ENCODE peak calls at places on chromosomes 5 and 9, in six cellular contexts. P, O, H, G, F and X are unnamed samples.
A peak's percentile ranks its signal among the peaks of the same experiment; 100 is the strongest.

GRCh38 chr5:2833513-2833912 is 82.0 kb upstream of the IRX2 start:
- DNase-seq in P (no peak), O (no peak), H (no peak), G (no peak), F (no peak), X (no peak)

GRCh38 chr9:70639853-70640814 is 225.7 kb upstream of the KLF9 start:
- DNase-seq in P (peak; percentile 86), O (no peak), H (no peak), G (peak; percentile 22), F (peak; percentile 50), X (no peak)

GRCh38 chr5:6046296-6046695 is 332.1 kb downstream of the MED10 start:
- DNase-seq in P (no peak), O (no peak), H (no peak), G (no peak), F (no peak), X (no peak)

GRCh38 chr5:102678267-102679058 is 76.6 kb upstream of the PAM start:
- DNase-seq in P (no peak), O (no peak), H (no peak), G (no peak), F (no peak), X (no peak)

GRCh38 chr5:50666261-50667078 is at the start of gene PARP8:
- DNase-seq in P (peak; percentile 81), O (peak; percentile 74), H (no peak), G (no peak), F (no peak), X (peak; percentile 83)

GRCh38 chr9:131346559-131346958 is 47.3 kb upstream of the PRRC2B start:
- DNase-seq in P (no peak), O (no peak), H (no peak), G (no peak), F (no peak), X (no peak)

GRCh38 chr5:178437296-178438075 is 152.7 kb downstream of the COL23A1 start:
- DNase-seq in P (no peak), O (no peak), H (no peak), G (no peak), F (no peak), X (no peak)

GRCh38 chr9:37100317-37100716 is 20.1 kb upstream of the ZCCHC7 start:
- DNase-seq in P (no peak), O (no peak), H (no peak), G (no peak), F (no peak), X (no peak)

GRCh38 chr5:160333726-160334125 is 21.4 kb upstream of the CCNJL start:
- DNase-seq in P (no peak), O (peak; percentile 67), H (no peak), G (no peak), F (peak; percentile 23), X (no peak)

GRCh38 chr5:180519098-180519497 is 24.9 kb downstream of the CNOT6 start:
- DNase-seq in P (no peak), O (peak; percentile 80), H (no peak), G (no peak), F (no peak), X (no peak)

GRCh38 chr9:22452415-22453010 is 5.9 kb downstream of the DMRTA1 start:
- DNase-seq in P (peak; percentile 68), O (no peak), H (no peak), G (peak; percentile 29), F (peak; percentile 38), X (no peak)

GRCh38 chr5:149583394-149583793 is 2.1 kb downstream of the ARHGEF37 start:
- DNase-seq in P (no peak), O (no peak), H (no peak), G (no peak), F (no peak), X (no peak)

GRCh38 chr9:23851024-23851629 is 25.1 kb upstream of the ELAVL2 start:
- DNase-seq in P (peak; percentile 74), O (no peak), H (no peak), G (no peak), F (peak; percentile 2), X (peak; percentile 57)

GRCh38 chr5:154276932-154277331 is 86.4 kb downstream of the GALNT10 start:
- DNase-seq in P (no peak), O (no peak), H (no peak), G (no peak), F (peak; percentile 23), X (no peak)

GRCh38 chr5:133661389-133661788 is 49.0 kb upstream of the FSTL4 start:
- DNase-seq in P (no peak), O (no peak), H (no peak), G (no peak), F (no peak), X (no peak)

GRCh38 chr5:170254056-170254455 is 21.3 kb downstream of the C5orf58 start:
- DNase-seq in P (peak; percentile 34), O (no peak), H (peak; percentile 49), G (no peak), F (no peak), X (no peak)

GRCh38 chr5:159038907-159039306 is 60.8 kb downstream of the EBF1 start:
- DNase-seq in P (no peak), O (no peak), H (no peak), G (no peak), F (no peak), X (no peak)

GRCh38 chr5:74122979-74123575 is 497.1 kb downstream of the ARHGEF28 start:
- DNase-seq in P (no peak), O (no peak), H (no peak), G (no peak), F (no peak), X (no peak)

GRCh38 chr9:129587487-129588262 is 33.2 kb downstream of the C9orf50 start:
- DNase-seq in P (peak; percentile 70), O (no peak), H (no peak), G (peak; percentile 95), F (no peak), X (no peak)

GRCh38 chr5:130571076-130571475 is 594.0 kb downstream of the HINT1 start:
- DNase-seq in P (no peak), O (no peak), H (no peak), G (no peak), F (no peak), X (no peak)

GRCh38 chr9:138080979-138081378 is 203.4 kb downstream of the CACNA1B start:
- DNase-seq in P (no peak), O (no peak), H (no peak), G (no peak), F (no peak), X (peak; percentile 2)

GRCh38 chr9:33375841-33376321 is 26.5 kb downstream of the AQP7 start:
- DNase-seq in P (peak; percentile 2), O (no peak), H (no peak), G (no peak), F (no peak), X (no peak)

GRCh38 chr9:2663486-2663885 is 41.9 kb downstream of the VLDLR start:
- DNase-seq in P (no peak), O (no peak), H (no peak), G (no peak), F (no peak), X (no peak)

GRCh38 chr5:4987431-4987830 is 152.7 kb upstream of the ADAMTS16 start:
- DNase-seq in P (no peak), O (no peak), H (no peak), G (no peak), F (no peak), X (no peak)

GRCh38 chr9:92026206-92027002 is 76.4 kb upstream of the ROR2 start:
- DNase-seq in P (peak; percentile 72), O (no peak), H (no peak), G (no peak), F (no peak), X (no peak)

GRCh38 chr5:3740546-3741371 is 145.1 kb downstream of the IRX1 start:
- DNase-seq in P (no peak), O (no peak), H (no peak), G (no peak), F (peak; percentile 7), X (no peak)

GRCh38 chr5:157505496-157505895 is 45.5 kb downstream of the NIPAL4 start:
- DNase-seq in P (no peak), O (no peak), H (no peak), G (no peak), F (no peak), X (no peak)

GRCh38 chr9:16869140-16869903 is 1.1 kb downstream of the BNC2 start:
- DNase-seq in P (peak; percentile 69), O (no peak), H (no peak), G (no peak), F (no peak), X (no peak)
- TF ChIP-seq REST in P (peak; percentile 14), O (no peak), H (no peak), G (no peak), F (no peak), X (no peak)

DNA sequence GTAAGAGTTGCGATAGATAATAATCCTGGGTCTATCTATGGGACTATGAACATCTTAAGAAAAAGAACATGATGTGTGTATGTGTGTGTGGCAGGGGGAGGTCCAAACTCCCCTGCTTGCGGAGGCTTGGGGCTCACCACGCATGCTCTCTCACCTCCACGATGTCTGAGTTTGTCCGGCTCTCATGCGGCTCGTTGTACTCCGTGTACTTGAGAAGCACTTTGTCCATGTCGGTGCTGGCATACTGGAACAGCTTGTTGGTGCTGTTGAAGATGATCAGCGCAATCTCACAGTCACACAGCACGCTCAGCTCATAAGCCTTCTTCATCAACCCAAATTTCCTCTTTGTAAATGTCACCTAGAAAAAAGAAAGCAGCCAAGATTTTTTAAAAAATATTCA is 78.5 kb downstream of the MEF2C start:
- DNase-seq in P (no peak), O (no peak), H (no peak), G (no peak), F (no peak), X (no peak)
- TF ChIP-seq REST in P (no peak), O (no peak), H (no peak), G (no peak), F (no peak), X (no peak)

GRCh38 chr9:12775963-12776774 is 1.3 kb downstream of the LURAP1L start:
- DNase-seq in P (peak; percentile 85), O (peak; percentile 6), H (no peak), G (peak; percentile 57), F (peak; percentile 93), X (peak; percentile 81)
- TF ChIP-seq REST in P (no peak), O (no peak), H (no peak), G (no peak), F (no peak), X (no peak)

GRCh38 chr9:122394265-122395242 is 23.7 kb downstream of the PTGS1 start:
- DNase-seq in P (no peak), O (no peak), H (no peak), G (no peak), F (no peak), X (no peak)

GRCh38 chr9:122392284-122392683 is 21.5 kb downstream of the PTGS1 start:
- DNase-seq in P (no peak), O (no peak), H (no peak), G (no peak), F (no peak), X (no peak)

GRCh38 chr9:122389799-122390481 is 19.1 kb downstream of the PTGS1 start:
- DNase-seq in P (peak; percentile 44), O (no peak), H (no peak), G (no peak), F (no peak), X (no peak)

GRCh38 chr9:122393284-122393983 is 22.6 kb downstream of the PTGS1 start:
- DNase-seq in P (no peak), O (no peak), H (no peak), G (no peak), F (no peak), X (no peak)

DNA sequence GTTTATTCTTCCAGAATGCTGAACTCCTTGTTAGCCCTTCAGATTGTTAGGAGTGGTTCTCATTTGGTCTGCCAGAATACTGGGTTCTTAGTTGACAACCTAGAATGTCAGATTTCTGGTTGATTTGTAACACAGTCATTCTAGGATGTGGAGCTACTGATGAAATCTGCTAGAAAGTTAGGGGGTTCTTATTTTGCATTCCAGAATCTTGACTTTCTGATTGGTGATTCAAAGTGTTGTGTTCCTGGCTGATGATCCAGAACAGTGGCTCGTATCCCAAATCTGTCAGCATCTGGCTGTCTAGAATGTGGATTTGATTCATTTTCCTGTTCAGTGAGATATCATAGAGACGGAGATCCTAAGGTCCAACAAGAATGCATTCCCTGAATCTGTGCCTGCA is 21.9 kb downstream of the PTGS1 start:
- DNase-seq in P (no peak), O (no peak), H (no peak), G (no peak), F (no peak), X (no peak)
- TF ChIP-seq REST in P (no peak), O (no peak), H (no peak), G (no peak), F (no peak), X (no peak)